ENCODE peak calls at places on chromosomes 13 and 19, in nine cellular contexts. B is smooth muscle cell of the brain vasculature; L is AG09319; N is lower leg skin; E is transverse colon; D is activated CD4-positive, alpha-beta T cell treated with anti-CD3 and anti-CD28 coated beads, Interleukin-2, amount 50 U/mL, for 1 hour; S is adrenal gland; G is naive thymus-derived CD8-positive, alpha-beta T cell; U is MCF 10A. H is an unnamed sample.

GRCh38 chr19:18526316-18526715 is 4.4 kb upstream of the ELL start:
- DNase-seq in B (no peak), L (no peak), N (no peak), E (no peak), D (no peak), S (no peak), G (no peak), U (peak; percentile 41), H (no peak)

GRCh38 chr13:55999709-56000108 is 1141.0 kb upstream of the PRR20A start:
- DNase-seq in B (no peak), L (no peak), N (no peak), E (no peak), D (no peak), S (no peak), G (no peak), U (peak; percentile 17), H (no peak)

GRCh38 chr13:80157261-80157942 is 183.5 kb downstream of the SPRY2 start:
- DNase-seq in B (no peak), L (no peak), N (no peak), E (no peak), D (no peak), S (no peak), G (no peak), U (no peak), H (no peak)

GRCh38 chr19:38221919-38222828 is 1.8 kb downstream of the DPF1 start:
- DNase-seq in B (no peak), L (no peak), N (no peak), E (no peak), D (no peak), S (no peak), G (no peak), U (no peak), H (no peak)

GRCh38 chr19:46967578-46968018 is 52.0 kb upstream of the NPAS1 start:
- DNase-seq in B (no peak), L (no peak), N (no peak), E (peak; percentile 74), D (no peak), S (peak; percentile 53), G (peak; percentile 32), U (no peak), H (no peak)

GRCh38 chr19:10113592-10113963 is 2.1 kb downstream of the P2RY11 start:
- DNase-seq in B (no peak), L (no peak), N (no peak), E (no peak), D (no peak), S (peak; percentile 38), G (no peak), U (peak; percentile 9), H (no peak)

GRCh38 chr19:4062576-4063368 is 3.9 kb downstream of the ZBTB7A start:
- DNase-seq in B (no peak), L (no peak), N (peak; percentile 87), E (peak; percentile 44), D (no peak), S (no peak), G (no peak), U (no peak), H (no peak)

GRCh38 chr19:7603919-7604318 is 8.3 kb downstream of the CAMSAP3 start:
- DNase-seq in B (no peak), L (no peak), N (no peak), E (no peak), D (no peak), S (no peak), G (no peak), U (no peak), H (no peak)

GRCh38 chr19:15137777-15138176 is 30.6 kb downstream of the SYDE1 start:
- DNase-seq in B (no peak), L (no peak), N (no peak), E (no peak), D (no peak), S (no peak), G (no peak), U (no peak), H (no peak)

GRCh38 chr13:29524176-29524575 is 71.3 kb downstream of the SLC7A1 start:
- DNase-seq in B (no peak), L (no peak), N (no peak), E (no peak), D (no peak), S (peak; percentile 39), G (no peak), U (no peak), H (no peak)

GRCh38 chr13:86051134-86052103 is 252.2 kb upstream of the SLITRK6 start:
- DNase-seq in B (no peak), L (no peak), N (no peak), E (peak; percentile 27), D (no peak), S (no peak), G (no peak), U (peak; percentile 90), H (no peak)

GRCh38 chr13:110399801-110400200 is 92.7 kb downstream of the COL4A2 start:
- DNase-seq in B (no peak), L (no peak), N (no peak), E (no peak), D (no peak), S (no peak), G (no peak), U (no peak), H (peak; percentile 51)

GRCh38 chr19:33784432-33784831 is 12.2 kb upstream of the KCTD15 start:
- DNase-seq in B (no peak), L (no peak), N (no peak), E (no peak), D (no peak), S (no peak), G (no peak), U (no peak), H (no peak)

GRCh38 chr13:49403966-49404365 is 39.9 kb downstream of the CAB39L start:
- DNase-seq in B (no peak), L (no peak), N (no peak), E (no peak), D (no peak), S (no peak), G (no peak), U (no peak), H (no peak)

H was measured in fibroblast of the conjunctiva.